ENCODE peak calls at places on chromosomes 13 and 19, in eight cellular contexts. One of them, this sample, is unnamed.

GRCh38 chr13:42832341-42833153 is 51.2 kb downstream of the FAM216B start:
- ATAC-seq in effector memory CD8-positive, alpha-beta T cell: no peak
- ATAC-seq in RWPE2: peak
- ATAC-seq in naive thymus-derived CD8-positive, alpha-beta T cell: no peak
- ATAC-seq in sciatic nerve: peak
- ATAC-seq in stimulated activated naive CD8-positive, alpha-beta T cell treated with anti-CD3 and anti-CD28 coated beads, Interleukin-15, Interleukin-2, amounts not matched to agents 100 U/mL and 50 U/mL, for 24 hours: no peak
- ATAC-seq in left ventricle myocardium superior: peak
- ATAC-seq in omental fat pad: peak
- ATAC-seq in this sample: peak

GRCh38 chr19:49564616-49565045 is 15.7 kb downstream of the NOSIP start:
- ATAC-seq in effector memory CD8-positive, alpha-beta T cell: peak
- ATAC-seq in RWPE2: no peak
- ATAC-seq in naive thymus-derived CD8-positive, alpha-beta T cell: peak
- ATAC-seq in sciatic nerve: no peak
- ATAC-seq in stimulated activated naive CD8-positive, alpha-beta T cell treated with anti-CD3 and anti-CD28 coated beads, Interleukin-15, Interleukin-2, amounts not matched to agents 100 U/mL and 50 U/mL, for 24 hours: peak
- ATAC-seq in left ventricle myocardium superior: no peak
- ATAC-seq in omental fat pad: no peak
- ATAC-seq in this sample: peak

GRCh38 chr13:113414335-113414734 is 39.0 kb downstream of the ADPRHL1 start:
- ATAC-seq in effector memory CD8-positive, alpha-beta T cell: no peak
- ATAC-seq in RWPE2: no peak
- ATAC-seq in naive thymus-derived CD8-positive, alpha-beta T cell: no peak
- ATAC-seq in sciatic nerve: no peak
- ATAC-seq in stimulated activated naive CD8-positive, alpha-beta T cell treated with anti-CD3 and anti-CD28 coated beads, Interleukin-15, Interleukin-2, amounts not matched to agents 100 U/mL and 50 U/mL, for 24 hours: no peak
- ATAC-seq in left ventricle myocardium superior: no peak
- ATAC-seq in omental fat pad: no peak
- ATAC-seq in this sample: no peak

GRCh38 chr19:34265221-34265650 is 10.9 kb downstream of the GARRE1 start:
- ATAC-seq in effector memory CD8-positive, alpha-beta T cell: no peak
- ATAC-seq in RWPE2: peak
- ATAC-seq in naive thymus-derived CD8-positive, alpha-beta T cell: no peak
- ATAC-seq in sciatic nerve: no peak
- ATAC-seq in stimulated activated naive CD8-positive, alpha-beta T cell treated with anti-CD3 and anti-CD28 coated beads, Interleukin-15, Interleukin-2, amounts not matched to agents 100 U/mL and 50 U/mL, for 24 hours: no peak
- ATAC-seq in left ventricle myocardium superior: peak
- ATAC-seq in omental fat pad: no peak
- ATAC-seq in this sample: no peak

GRCh38 chr19:15276620-15277019 is 44.4 kb upstream of the EPHX3 start:
- ATAC-seq in effector memory CD8-positive, alpha-beta T cell: no peak
- ATAC-seq in RWPE2: peak
- ATAC-seq in naive thymus-derived CD8-positive, alpha-beta T cell: no peak
- ATAC-seq in sciatic nerve: no peak
- ATAC-seq in stimulated activated naive CD8-positive, alpha-beta T cell treated with anti-CD3 and anti-CD28 coated beads, Interleukin-15, Interleukin-2, amounts not matched to agents 100 U/mL and 50 U/mL, for 24 hours: no peak
- ATAC-seq in left ventricle myocardium superior: no peak
- ATAC-seq in omental fat pad: no peak
- ATAC-seq in this sample: no peak

GRCh38 chr13:85650613-85651012 is 148.6 kb downstream of the SLITRK6 start:
- ATAC-seq in effector memory CD8-positive, alpha-beta T cell: no peak
- ATAC-seq in RWPE2: peak
- ATAC-seq in naive thymus-derived CD8-positive, alpha-beta T cell: no peak
- ATAC-seq in sciatic nerve: no peak
- ATAC-seq in stimulated activated naive CD8-positive, alpha-beta T cell treated with anti-CD3 and anti-CD28 coated beads, Interleukin-15, Interleukin-2, amounts not matched to agents 100 U/mL and 50 U/mL, for 24 hours: no peak
- ATAC-seq in left ventricle myocardium superior: no peak
- ATAC-seq in omental fat pad: no peak
- ATAC-seq in this sample: no peak

GRCh38 chr19:17086129-17086528 is 10.6 kb downstream of the MYO9B start:
- ATAC-seq in effector memory CD8-positive, alpha-beta T cell: no peak
- ATAC-seq in RWPE2: no peak
- ATAC-seq in naive thymus-derived CD8-positive, alpha-beta T cell: no peak
- ATAC-seq in sciatic nerve: peak
- ATAC-seq in stimulated activated naive CD8-positive, alpha-beta T cell treated with anti-CD3 and anti-CD28 coated beads, Interleukin-15, Interleukin-2, amounts not matched to agents 100 U/mL and 50 U/mL, for 24 hours: no peak
- ATAC-seq in left ventricle myocardium superior: peak
- ATAC-seq in omental fat pad: no peak
- ATAC-seq in this sample: no peak

GRCh38 chr13:23750383-23751121 is 138.6 kb downstream of the MIPEP start:
- ATAC-seq in effector memory CD8-positive, alpha-beta T cell: no peak
- ATAC-seq in RWPE2: peak
- ATAC-seq in naive thymus-derived CD8-positive, alpha-beta T cell: no peak
- ATAC-seq in sciatic nerve: no peak
- ATAC-seq in stimulated activated naive CD8-positive, alpha-beta T cell treated with anti-CD3 and anti-CD28 coated beads, Interleukin-15, Interleukin-2, amounts not matched to agents 100 U/mL and 50 U/mL, for 24 hours: peak
- ATAC-seq in left ventricle myocardium superior: no peak
- ATAC-seq in omental fat pad: no peak
- ATAC-seq in this sample: peak

GRCh38 chr13:24052547-24052981 is 108.0 kb upstream of the SPATA13 start:
- ATAC-seq in effector memory CD8-positive, alpha-beta T cell: no peak
- ATAC-seq in RWPE2: no peak
- ATAC-seq in naive thymus-derived CD8-positive, alpha-beta T cell: no peak
- ATAC-seq in sciatic nerve: peak
- ATAC-seq in stimulated activated naive CD8-positive, alpha-beta T cell treated with anti-CD3 and anti-CD28 coated beads, Interleukin-15, Interleukin-2, amounts not matched to agents 100 U/mL and 50 U/mL, for 24 hours: no peak
- ATAC-seq in left ventricle myocardium superior: peak
- ATAC-seq in omental fat pad: no peak
- ATAC-seq in this sample: no peak

GRCh38 chr13:75993823-75994222 is 357.7 kb downstream of the LMO7 start:
- ATAC-seq in effector memory CD8-positive, alpha-beta T cell: no peak
- ATAC-seq in RWPE2: no peak
- ATAC-seq in naive thymus-derived CD8-positive, alpha-beta T cell: no peak
- ATAC-seq in sciatic nerve: no peak
- ATAC-seq in stimulated activated naive CD8-positive, alpha-beta T cell treated with anti-CD3 and anti-CD28 coated beads, Interleukin-15, Interleukin-2, amounts not matched to agents 100 U/mL and 50 U/mL, for 24 hours: no peak
- ATAC-seq in left ventricle myocardium superior: no peak
- ATAC-seq in omental fat pad: no peak
- ATAC-seq in this sample: no peak

GRCh38 chr13:79451500-79451962 is 29.4 kb upstream of the NDFIP2 start:
- ATAC-seq in effector memory CD8-positive, alpha-beta T cell: peak
- ATAC-seq in RWPE2: peak
- ATAC-seq in naive thymus-derived CD8-positive, alpha-beta T cell: peak
- ATAC-seq in sciatic nerve: no peak
- ATAC-seq in stimulated activated naive CD8-positive, alpha-beta T cell treated with anti-CD3 and anti-CD28 coated beads, Interleukin-15, Interleukin-2, amounts not matched to agents 100 U/mL and 50 U/mL, for 24 hours: peak
- ATAC-seq in left ventricle myocardium superior: no peak
- ATAC-seq in omental fat pad: peak
- ATAC-seq in this sample: peak

This sample was measured in activated T-helper 17 cell treated with anti-CD3 and anti-CD28 coated beads, Interleukin-2, amount 50 U/mL, for 72 hours.